ENCODE peak calls at places on chromosome 10, in seven cellular contexts. B is spleen; C is retinal pigment epithelial cell; E is GM23248; S is brain microvascular endothelial cell; V is effector memory CD4-positive, alpha-beta T cell; Z is CD4-positive, CD25-positive, alpha-beta regulatory T cell. G is an unnamed sample.

GRCh38 chr10:33805831-33806230 is 471.4 kb upstream of the NRP1 start:
- DNase-seq in V (no peak), E (no peak), S (no peak), C (no peak), B (no peak), Z (no peak), G (no peak)

GRCh38 chr10:31064334-31064733 is 32.7 kb upstream of the ZNF438 start:
- DNase-seq in S (peak), B (no peak), C (no peak), V (no peak), E (peak), Z (no peak), G (no peak)

GRCh38 chr10:96390460-96390864 is 31.7 kb upstream of the OPALIN start:
- DNase-seq in S (no peak), E (no peak), Z (no peak), B (no peak), C (no peak), V (no peak), G (no peak)

GRCh38 chr10:124292911-124293640 is 125.6 kb downstream of the OAT start:
- DNase-seq in Z (no peak), E (no peak), V (no peak), C (no peak), B (no peak), S (peak), G (no peak)

GRCh38 chr10:7260412-7260900 is 150.4 kb downstream of the SFMBT2 start:
- DNase-seq in Z (peak), V (no peak), S (peak), E (peak), C (peak), B (no peak), G (no peak)

GRCh38 chr10:61081331-61081730 is 137.3 kb upstream of the RHOBTB1 start:
- DNase-seq in E (no peak), B (no peak), S (no peak), C (peak), Z (no peak), V (no peak), G (no peak)

GRCh38 chr10:31723074-31723750 is 205.4 kb downstream of the ARHGAP12 start:
- DNase-seq in V (no peak), E (peak), Z (no peak), S (peak), C (no peak), B (no peak), G (no peak)

GRCh38 chr10:78892383-78893191 is 176.2 kb upstream of the ZMIZ1 start:
- DNase-seq in B (no peak), V (no peak), C (no peak), S (no peak), E (peak), Z (no peak), G (no peak)

GRCh38 chr10:111303887-111304286 is 227.1 kb downstream of the ADRA2A start:
- DNase-seq in B (no peak), S (no peak), Z (no peak), V (no peak), C (no peak), E (no peak), G (no peak)

GRCh38 chr10:110944997-110945396 is 25.6 kb downstream of the SHOC2 start:
- DNase-seq in S (peak), E (peak), C (no peak), Z (no peak), V (no peak), B (no peak), G (no peak)

GRCh38 chr10:93393231-93393630 is 88.9 kb downstream of the MYOF start:
- DNase-seq in E (no peak), V (no peak), Z (no peak), S (no peak), C (no peak), B (no peak), G (no peak)

GRCh38 chr10:97796651-97797050 is 24.9 kb upstream of the SFRP5 start:
- DNase-seq in B (no peak), Z (peak), C (no peak), E (no peak), V (no peak), S (no peak), G (peak)

GRCh38 chr10:77391605-77392235 is 245.9 kb downstream of the KCNMA1 start:
- DNase-seq in Z (no peak), V (no peak), C (no peak), E (peak), B (no peak), S (peak), G (no peak)

GRCh38 chr10:57968328-57969016 is 299.2 kb downstream of the IPMK start:
- DNase-seq in Z (no peak), E (no peak), C (no peak), V (no peak), B (no peak), S (no peak), G (no peak)

GRCh38 chr10:25698638-25699037 is 235.4 kb upstream of the MYO3A start:
- DNase-seq in C (no peak), V (no peak), Z (no peak), S (no peak), E (no peak), B (no peak), G (no peak)

GRCh38 chr10:3264178-3264867 is 91.7 kb upstream of the PITRM1 start:
- DNase-seq in Z (no peak), C (no peak), E (no peak), V (no peak), S (no peak), B (peak), G (no peak)

GRCh38 chr10:79222186-79222585 is 125.1 kb upstream of the PPIF start:
- DNase-seq in Z (no peak), S (no peak), B (no peak), V (no peak), E (no peak), C (no peak), G (no peak)

GRCh38 chr10:80268266-80268665 is 21.2 kb downstream of the MAT1A start:
- DNase-seq in Z (no peak), S (no peak), E (peak), V (no peak), C (no peak), B (no peak), G (no peak)

GRCh38 chr10:121526040-121526790 is 72.0 kb downstream of the FGFR2 start:
- DNase-seq in S (no peak), C (no peak), V (no peak), E (no peak), B (no peak), Z (no peak), G (no peak)

GRCh38 chr10:77844713-77845454 is 81.7 kb downstream of the DLG5 start:
- DNase-seq in C (peak), E (peak), B (peak), Z (no peak), S (peak), V (no peak), G (no peak)

GRCh38 chr10:104337985-104338735 is at the start of gene ITPRIP:
- DNase-seq in C (no peak), B (peak), Z (peak), V (peak), S (peak), E (peak), G (peak)

GRCh38 chr10:100349087-100349486 is 2.1 kb downstream of the SCD start:
- DNase-seq in C (no peak), S (no peak), E (no peak), Z (no peak), B (no peak), V (no peak), G (no peak)
- H3K4me3 ChIP-seq in C (peak), S (peak), E (no peak), Z (no peak), B (no peak), V (no peak), G (no peak)

GRCh38 chr10:26739087-26739631 is 41.7 kb downstream of the PDSS1 start:
- DNase-seq in E (no peak), C (no peak), Z (peak), B (no peak), S (no peak), V (no peak), G (no peak)

GRCh38 chr10:26737730-26738129 is 40.2 kb downstream of the PDSS1 start:
- DNase-seq in V (no peak), C (peak), Z (peak), S (no peak), E (peak), B (no peak), G (no peak)

GRCh38 chr10:26741368-26741767 is 43.9 kb downstream of the PDSS1 start:
- DNase-seq in C (no peak), E (no peak), V (no peak), Z (no peak), S (no peak), B (no peak), G (no peak)

GRCh38 chr10:26735435-26735834 is 37.9 kb downstream of the PDSS1 start:
- DNase-seq in B (no peak), V (no peak), Z (no peak), E (no peak), S (no peak), C (no peak), G (no peak)

GRCh38 chr10:26738354-26738753 is 40.9 kb downstream of the PDSS1 start:
- DNase-seq in V (no peak), B (no peak), Z (peak), C (no peak), S (no peak), E (peak), G (no peak)
- H3K4me3 ChIP-seq in V (no peak), B (no peak), Z (peak), C (no peak), S (no peak), E (no peak), G (no peak)

DNA sequence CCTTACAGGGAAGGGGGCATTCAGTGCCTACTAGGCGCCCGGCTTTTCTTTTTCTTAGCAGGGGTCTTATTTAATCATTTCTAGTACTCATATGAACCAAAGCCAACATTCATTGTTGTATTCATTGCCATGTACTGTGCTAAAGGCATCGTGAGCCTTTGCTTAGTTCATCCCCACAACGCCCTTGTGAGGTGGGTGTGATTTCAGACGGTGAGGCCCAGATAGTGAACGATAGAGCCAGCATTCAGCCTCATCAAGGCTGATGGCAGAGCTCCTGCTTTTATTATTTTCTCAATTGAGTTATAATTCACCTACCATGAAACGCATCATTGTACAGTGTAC is 50.0 kb downstream of the HK1 start:
- DNase-seq in V (no peak), S (no peak), Z (no peak), E (no peak), C (no peak), B (peak), G (no peak)
- H3K4me3 ChIP-seq in V (peak), S (no peak), Z (peak), E (no peak), C (no peak), B (no peak), G (no peak)

GRCh38 chr10:4294271-4294670 is 509.3 kb upstream of the KLF6 start:
- DNase-seq in S (no peak), V (no peak), Z (no peak), C (no peak), E (no peak), B (no peak), G (no peak)
- H3K4me3 ChIP-seq in S (no peak), V (no peak), Z (no peak), C (no peak), E (no peak), B (no peak), G (no peak)

GRCh38 chr10:48465860-48466521 is 138.9 kb downstream of the ARHGAP22 start:
- DNase-seq in E (no peak), C (no peak), V (no peak), B (no peak), S (no peak), Z (no peak), G (peak)
- H3K4me3 ChIP-seq in E (no peak), C (peak), V (no peak), B (no peak), S (peak), Z (no peak), G (no peak)